ENCODE peak calls at places on chromosomes 16 and 17, in five cellular contexts. O is GDM1; I is HS-27A; B is fibroblast of the conjunctiva; H is effector CD4-positive, alpha-beta T cell. R is an unnamed sample.

GRCh38 chr16:22284637-22285515 is 12.3 kb upstream of the POLR3E start:
- DNase-seq in H (no peak), O (no peak), I (no peak), B (no peak), R (no peak)

GRCh38 chr17:4573682-4574081 is 10.6 kb upstream of the SMTNL2 start:
- DNase-seq in O (no peak), I (no peak), H (peak), B (no peak), R (no peak)

GRCh38 chr16:58502217-58502921 is 2.4 kb downstream of the NDRG4 start:
- DNase-seq in B (no peak), I (no peak), O (no peak), H (no peak), R (no peak)

GRCh38 chr17:41965694-41966375 is 760 bp upstream of the CNP start:
- DNase-seq in I (no peak), B (no peak), O (peak), H (peak), R (peak)

GRCh38 chr17:13619462-13619861 is 17.7 kb upstream of the HS3ST3A1 start:
- DNase-seq in I (no peak), B (no peak), O (no peak), H (no peak), R (no peak)

GRCh38 chr17:59331929-59332889 is 754 bp downstream of the YPEL2 start:
- DNase-seq in I (no peak), H (peak), B (no peak), O (no peak), R (peak)

GRCh38 chr17:38442548-38442947 is 14.3 kb downstream of the ARHGAP23 start:
- DNase-seq in B (no peak), O (no peak), I (no peak), H (no peak), R (no peak)

GRCh38 chr17:61131555-61131954 is 268.1 kb upstream of the TBX2 start:
- DNase-seq in O (no peak), H (no peak), I (no peak), B (no peak), R (no peak)

GRCh38 chr17:37219876-37220608 is 155.7 kb upstream of the C17orf78 start:
- DNase-seq in I (no peak), O (no peak), B (no peak), H (no peak), R (no peak)

GRCh38 chr17:17857496-17857895 is 20.7 kb upstream of the SREBF1 start:
- DNase-seq in I (no peak), O (no peak), B (no peak), H (no peak), R (no peak)

GRCh38 chr16:78137179-78137578 is 37.7 kb downstream of the WWOX start:
- DNase-seq in O (no peak), H (no peak), I (no peak), B (no peak), R (no peak)

GRCh38 chr16:84501077-84501735 is 3.3 kb downstream of the MEAK7 start:
- DNase-seq in H (no peak), O (no peak), I (no peak), B (no peak), R (peak)

GRCh38 chr17:63314766-63315165 is 131.3 kb downstream of the CYB561 start:
- DNase-seq in O (no peak), B (no peak), H (no peak), I (no peak), R (no peak)

GRCh38 chr17:73991260-73991659 is 212.2 kb upstream of the RPL38 start:
- DNase-seq in B (no peak), O (no peak), I (no peak), H (no peak), R (no peak)

GRCh38 chr17:58334661-58335060 is 6.1 kb upstream of the TSPOAP1 start:
- DNase-seq in B (no peak), O (no peak), H (no peak), I (no peak), R (no peak)